ENCODE peak calls at places on chromosomes 3 and 15, in four cellular contexts. One of them, this sample, is unnamed.

GRCh38 chr3:18987862-18988447 is 160.4 kb upstream of the KCNH8 start:
- DNase-seq in neural progenitor cell: no peak
- DNase-seq in H1: no peak
- DNase-seq in H9: no peak
- DNase-seq in this sample: no peak

GRCh38 chr3:112649478-112649735 is 8.5 kb upstream of the CCDC80 start:
- DNase-seq in neural progenitor cell: no peak
- DNase-seq in H1: no peak
- DNase-seq in H9: no peak
- DNase-seq in this sample: no peak

GRCh38 chr3:50632450-50632849 is 15.5 kb downstream of the MAPKAPK3 start:
- DNase-seq in H1: no peak
- DNase-seq in neural progenitor cell: no peak
- DNase-seq in H9: no peak
- DNase-seq in this sample: no peak

GRCh38 chr3:176574736-176575135 is 622.5 kb downstream of the TBL1XR1 start:
- DNase-seq in neural progenitor cell: no peak
- DNase-seq in H1: no peak
- DNase-seq in H9: no peak
- DNase-seq in this sample: peak; percentile 94

GRCh38 chr15:69781411-69782125 is 316.1 kb downstream of the TLE3 start:
- DNase-seq in neural progenitor cell: no peak
- DNase-seq in H1: no peak
- DNase-seq in H9: no peak
- DNase-seq in this sample: no peak

GRCh38 chr15:78881681-78882080 is 9.0 kb downstream of the MORF4L1 start:
- DNase-seq in neural progenitor cell: no peak
- DNase-seq in H9: no peak
- DNase-seq in H1: no peak
- DNase-seq in this sample: no peak

GRCh38 chr3:119810018-119810435 is 28.1 kb downstream of the NR1I2 start:
- DNase-seq in H9: peak; percentile 43
- DNase-seq in H1: no peak
- DNase-seq in neural progenitor cell: no peak
- DNase-seq in this sample: no peak

GRCh38 chr3:190586631-190587000 is 72.7 kb downstream of the IL1RAP start:
- DNase-seq in neural progenitor cell: no peak
- DNase-seq in H9: no peak
- DNase-seq in H1: no peak
- DNase-seq in this sample: no peak

GRCh38 chr3:63141-63845 is 133.3 kb upstream of the CHL1 start:
- DNase-seq in neural progenitor cell: no peak
- DNase-seq in H1: no peak
- DNase-seq in H9: no peak
- DNase-seq in this sample: no peak

GRCh38 chr3:150371741-150372254 is 36.3 kb upstream of the TSC22D2 start:
- DNase-seq in neural progenitor cell: peak; percentile 33
- DNase-seq in H1: no peak
- DNase-seq in H9: no peak
- DNase-seq in this sample: peak; percentile 97

DNA sequence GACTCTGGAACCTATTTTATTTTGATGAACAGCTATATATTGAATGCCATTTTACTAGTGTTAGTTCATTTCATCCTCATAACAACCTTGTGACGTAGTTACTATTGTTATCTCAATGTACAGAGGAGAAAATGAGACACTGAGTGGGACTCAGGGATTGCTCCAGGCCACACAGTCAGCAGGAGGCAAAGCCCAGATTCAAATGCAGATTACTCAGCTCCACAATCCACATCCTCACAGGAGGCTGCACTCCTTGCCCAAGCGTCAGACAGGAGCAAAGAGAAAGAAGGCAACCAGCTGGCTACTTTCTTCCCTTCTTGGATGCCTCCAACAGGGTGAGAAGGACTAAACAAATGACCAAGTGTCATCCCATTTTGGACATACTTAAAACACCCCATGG is 92.0 kb upstream of the CCDC54 start:
- DNase-seq in H1: no peak
- DNase-seq in H9: peak; percentile 86
- DNase-seq in neural progenitor cell: peak; percentile 39
- DNase-seq in this sample: no peak
- H3K9ac ChIP-seq in H1: no peak overlapping the region
- H3K9ac ChIP-seq in H9: no peak overlapping the region
- H3K9ac ChIP-seq in neural progenitor cell: no peak overlapping the region
- H3K9ac ChIP-seq in this sample: no peak overlapping the region

GRCh38 chr15:44435893-44436667 is 8.7 kb downstream of the CTDSPL2 start:
- DNase-seq in H9: no peak
- DNase-seq in neural progenitor cell: no peak
- DNase-seq in H1: no peak
- DNase-seq in this sample: no peak

GRCh38 chr15:44443515-44443914 is 16.1 kb downstream of the CTDSPL2 start:
- DNase-seq in H1: no peak
- DNase-seq in neural progenitor cell: no peak
- DNase-seq in H9: no peak
- DNase-seq in this sample: no peak

GRCh38 chr15:44438402-44438801 is 11.0 kb downstream of the CTDSPL2 start:
- DNase-seq in H9: no peak
- DNase-seq in neural progenitor cell: no peak
- DNase-seq in H1: no peak
- DNase-seq in this sample: no peak

DNA sequence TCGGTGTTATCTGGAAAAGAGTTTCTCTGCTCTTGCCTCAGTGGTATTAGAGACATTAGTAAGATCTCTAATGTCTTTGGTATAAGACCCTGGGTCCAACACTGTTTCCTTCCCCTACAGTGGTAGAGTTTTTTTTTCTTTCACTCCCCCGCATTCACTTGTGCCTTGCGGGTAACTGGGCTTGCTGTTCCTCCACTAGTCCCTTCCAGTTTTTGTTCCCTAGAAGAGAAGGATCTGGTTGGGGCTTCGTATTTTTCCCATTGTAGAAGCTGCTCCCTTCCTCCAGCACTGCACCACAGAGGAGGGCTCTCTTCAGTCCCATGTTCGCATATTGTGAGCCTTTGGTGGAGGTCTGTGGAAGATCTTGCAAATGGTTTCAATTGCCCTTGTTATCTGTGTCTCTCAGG is 13.7 kb downstream of the CTDSPL2 start:
- DNase-seq in H1: peak; percentile 48
- DNase-seq in H9: no peak
- DNase-seq in neural progenitor cell: no peak
- DNase-seq in this sample: no peak
- H3K9ac ChIP-seq in H1: peak overlapping the region; percentile 44
- H3K9ac ChIP-seq in H9: no peak overlapping the region
- H3K9ac ChIP-seq in neural progenitor cell: no peak overlapping the region
- H3K9ac ChIP-seq in this sample: no peak overlapping the region

DNA sequence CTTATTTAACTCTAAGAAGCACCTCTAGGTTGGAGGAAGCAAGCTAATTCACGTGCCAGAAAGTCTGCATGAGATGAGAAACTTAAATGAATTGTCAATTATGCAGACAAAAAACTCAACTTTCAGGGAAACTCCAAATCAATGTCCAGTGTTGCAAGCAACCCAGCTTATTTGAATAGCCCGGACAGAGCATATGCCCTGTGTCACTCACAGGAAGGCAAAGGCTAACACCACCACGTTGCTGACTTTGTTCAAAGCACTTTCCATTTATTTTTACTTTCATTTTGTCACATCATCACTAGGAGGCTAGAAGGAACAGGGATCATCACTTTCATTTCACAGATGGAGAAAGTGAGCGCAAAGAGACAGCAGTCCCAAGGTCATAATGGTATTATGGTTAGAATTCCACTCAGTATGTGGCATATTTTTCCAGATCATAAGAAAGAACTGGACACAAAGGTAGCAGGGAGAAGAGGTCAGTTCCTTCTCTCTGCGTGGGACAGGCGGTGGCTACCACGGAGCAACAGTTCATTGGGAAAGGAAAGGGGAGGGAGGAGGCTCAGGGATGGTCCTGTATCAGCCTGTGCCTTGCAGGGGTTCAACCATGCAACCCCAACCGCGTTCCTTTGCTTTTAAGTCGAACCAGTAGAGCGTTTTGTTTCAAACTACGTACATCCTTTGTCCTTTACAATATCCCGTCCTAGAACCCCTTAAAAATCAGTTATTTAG is 1.2 kb downstream of the HEG1 start:
- DNase-seq in H9: no peak
- DNase-seq in neural progenitor cell: peak; percentile 53
- DNase-seq in H1: no peak
- DNase-seq in this sample: no peak
- H3K9ac ChIP-seq in H9: no peak overlapping the region
- H3K9ac ChIP-seq in neural progenitor cell: no peak overlapping the region
- H3K9ac ChIP-seq in H1: no peak overlapping the region
- H3K9ac ChIP-seq in this sample: peak overlapping the region; percentile 51

DNA sequence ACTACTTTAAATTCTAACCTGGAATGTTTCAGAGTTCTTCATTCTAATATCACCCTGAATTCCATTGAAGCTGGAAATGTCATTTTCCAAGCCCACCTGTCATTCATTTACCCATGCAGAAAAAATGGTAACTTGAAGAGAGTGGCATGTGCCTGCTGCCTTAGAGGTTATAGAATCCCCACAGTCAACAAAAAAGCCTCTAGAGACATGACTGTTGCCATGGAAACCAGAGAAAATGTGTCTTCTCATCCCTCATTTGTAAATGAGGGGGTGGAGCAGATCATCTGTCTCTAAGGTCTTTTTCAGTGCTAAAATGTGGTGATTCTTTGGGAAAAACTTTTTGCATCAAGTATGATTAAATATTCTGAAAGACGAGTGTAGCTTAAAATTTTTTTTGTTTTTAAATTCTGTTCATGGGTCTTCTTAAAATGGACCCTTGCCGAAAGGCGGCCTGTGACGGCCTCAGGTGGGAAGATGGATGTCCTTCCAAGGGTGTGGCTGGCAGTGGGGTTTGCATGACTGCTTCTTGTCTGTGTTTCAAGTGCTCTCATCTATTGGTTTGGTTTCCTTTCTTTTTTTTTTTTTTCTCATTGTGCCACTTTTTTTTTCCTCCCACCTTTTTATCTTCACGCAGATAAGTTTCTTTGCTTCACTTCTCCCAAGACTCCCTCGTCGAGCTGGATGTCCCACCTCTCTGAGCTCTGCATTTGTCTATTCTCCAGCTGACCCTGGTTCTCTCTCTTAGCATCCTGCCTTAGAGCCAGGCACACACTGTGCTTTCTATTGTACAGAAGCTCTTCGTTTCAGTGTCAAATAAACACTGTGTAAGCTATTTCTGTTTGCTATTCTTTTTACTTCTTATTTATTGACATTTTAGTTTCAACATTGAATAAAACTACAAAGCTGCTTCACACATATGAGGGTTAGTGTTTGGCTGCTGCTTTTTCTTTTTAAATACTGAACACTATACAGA is 23.0 kb downstream of the TPM1 start:
- DNase-seq in neural progenitor cell: no peak
- DNase-seq in H1: no peak
- DNase-seq in H9: no peak
- DNase-seq in this sample: no peak
- H3K9ac ChIP-seq in neural progenitor cell: no peak overlapping the region
- H3K9ac ChIP-seq in H1: no peak overlapping the region
- H3K9ac ChIP-seq in H9: no peak overlapping the region
- H3K9ac ChIP-seq in this sample: no peak overlapping the region

GRCh38 chr15:62740141-62741004 is 302.2 kb upstream of the TPM1 start:
- DNase-seq in neural progenitor cell: no peak
- DNase-seq in H9: no peak
- DNase-seq in H1: no peak
- DNase-seq in this sample: no peak

GRCh38 chr15:62745621-62746180 is 296.8 kb upstream of the TPM1 start:
- DNase-seq in H9: no peak
- DNase-seq in H1: no peak
- DNase-seq in neural progenitor cell: no peak
- DNase-seq in this sample: peak; percentile 92

GRCh38 chr15:62739507-62739906 is 303.0 kb upstream of the TPM1 start:
- DNase-seq in neural progenitor cell: no peak
- DNase-seq in H9: no peak
- DNase-seq in H1: no peak
- DNase-seq in this sample: no peak

GRCh38 chr15:62741106-62741505 is 301.4 kb upstream of the TPM1 start:
- DNase-seq in H9: no peak
- DNase-seq in H1: no peak
- DNase-seq in neural progenitor cell: no peak
- DNase-seq in this sample: no peak

GRCh38 chr15:62742409-62743171 is 300.0 kb upstream of the TPM1 start:
- DNase-seq in H1: no peak
- DNase-seq in H9: peak; percentile 53
- DNase-seq in neural progenitor cell: peak; percentile 81
- DNase-seq in this sample: peak; percentile 51
- H3K9ac ChIP-seq in H1: no peak overlapping the region
- H3K9ac ChIP-seq in H9: no peak overlapping the region
- H3K9ac ChIP-seq in neural progenitor cell: no peak overlapping the region
- H3K9ac ChIP-seq in this sample: no peak overlapping the region

DNA sequence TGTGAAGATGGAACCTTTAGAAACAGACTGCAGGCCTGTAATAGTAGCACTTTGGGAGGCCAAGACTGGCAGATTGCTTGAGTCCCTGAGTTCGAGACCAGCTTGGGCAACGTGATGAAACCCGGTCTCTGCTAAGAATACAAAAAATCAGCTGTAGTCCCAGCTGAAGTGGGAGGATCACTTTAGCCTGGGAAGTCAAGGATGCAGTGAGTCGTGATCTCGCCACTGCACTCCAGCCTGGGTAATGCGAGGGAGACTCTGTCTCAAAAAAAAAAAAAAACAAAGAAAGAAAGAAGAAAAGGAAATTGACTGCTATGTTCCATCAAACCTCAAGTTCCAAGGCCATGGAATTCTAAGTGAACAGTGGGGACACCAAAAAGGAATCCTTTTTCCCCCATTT is 2.2 kb downstream of the EOGT start:
- DNase-seq in H1: no peak
- DNase-seq in H9: no peak
- DNase-seq in neural progenitor cell: no peak
- DNase-seq in this sample: no peak
- H3K9ac ChIP-seq in H1: no peak overlapping the region
- H3K9ac ChIP-seq in H9: no peak overlapping the region
- H3K9ac ChIP-seq in neural progenitor cell: no peak overlapping the region
- H3K9ac ChIP-seq in this sample: no peak overlapping the region

GRCh38 chr3:73442152-73442551 is 182.6 kb downstream of the PDZRN3 start:
- DNase-seq in neural progenitor cell: no peak
- DNase-seq in H9: no peak
- DNase-seq in H1: no peak
- DNase-seq in this sample: no peak

GRCh38 chr3:73433681-73434080 is 191.1 kb downstream of the PDZRN3 start:
- DNase-seq in H9: no peak
- DNase-seq in H1: no peak
- DNase-seq in neural progenitor cell: no peak
- DNase-seq in this sample: no peak

GRCh38 chr3:73435055-73435454 is 189.7 kb downstream of the PDZRN3 start:
- DNase-seq in H9: no peak
- DNase-seq in neural progenitor cell: no peak
- DNase-seq in H1: no peak
- DNase-seq in this sample: no peak

GRCh38 chr3:73433079-73433478 is 191.7 kb downstream of the PDZRN3 start:
- DNase-seq in neural progenitor cell: no peak
- DNase-seq in H1: no peak
- DNase-seq in H9: no peak
- DNase-seq in this sample: no peak

DNA sequence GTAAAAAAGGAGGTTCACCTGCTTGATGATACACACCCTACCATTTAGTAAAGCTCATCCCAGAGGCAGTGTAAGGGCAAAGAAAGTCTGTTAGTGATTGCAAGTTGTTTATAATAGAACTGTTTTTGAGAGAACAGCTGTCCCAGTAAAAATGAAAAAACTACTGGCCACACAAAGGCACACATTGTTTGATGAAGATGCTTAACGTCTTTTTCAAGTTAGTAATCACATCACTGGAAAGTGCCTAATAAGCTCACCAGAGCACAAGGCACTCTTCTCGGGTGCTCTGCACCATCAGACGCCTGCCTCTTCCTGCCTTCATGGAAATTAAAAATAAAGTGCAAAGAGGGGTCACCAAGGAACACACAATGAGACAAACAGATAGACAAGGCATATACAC is 186.9 kb downstream of the PDZRN3 start:
- DNase-seq in H1: no peak
- DNase-seq in H9: no peak
- DNase-seq in neural progenitor cell: no peak
- DNase-seq in this sample: no peak
- H3K9ac ChIP-seq in H1: no peak overlapping the region
- H3K9ac ChIP-seq in H9: no peak overlapping the region
- H3K9ac ChIP-seq in neural progenitor cell: no peak overlapping the region
- H3K9ac ChIP-seq in this sample: no peak overlapping the region

This sample was measured in SK-N-MC.